ENCODE peak calls at places on chromosomes 5 and 9, in five cellular contexts. L is HepG2, Z is stomach, W is spleen, B is HCT116. K is an unnamed sample.

GRCh38 chr5:155052532-155052931 is 39.0 kb downstream of the KIF4B start:
- DNase-seq in B (no peak), Z (no peak), W (no peak), L (no peak), K (no peak)

GRCh38 chr9:85942913-85943729 is 2.2 kb downstream of the NAA35 start:
- DNase-seq in Z (no peak), B (no peak), L (no peak), W (no peak), K (peak; percentile 29)

GRCh38 chr9:96604005-96604320 is 15.7 kb downstream of the CDC14B start:
- DNase-seq in B (no peak), L (no peak), Z (no peak), W (no peak), K (peak; percentile 88)

GRCh38 chr9:136587145-136587943 is 41.5 kb upstream of the NOTCH1 start:
- DNase-seq in L (no peak), W (peak; percentile 87), Z (peak; percentile 31), B (no peak), K (no peak)

GRCh38 chr9:131404581-131404980 is 10.7 kb downstream of the PRRC2B start:
- DNase-seq in Z (no peak), B (no peak), W (no peak), L (no peak), K (no peak)

GRCh38 chr5:148961261-148962199 is 101.3 kb downstream of the SH3TC2 start:
- DNase-seq in Z (no peak), B (no peak), W (no peak), L (no peak), K (no peak)

GRCh38 chr9:130461218-130461630 is 16.5 kb downstream of the ASS1 start:
- DNase-seq in B (no peak), L (peak; percentile 28), Z (peak; percentile 73), W (peak; percentile 89), K (peak; percentile 28)

GRCh38 chr9:128916204-128916603 is 4.6 kb upstream of the PHYHD1 start:
- DNase-seq in B (no peak), W (no peak), Z (no peak), L (no peak), K (peak; percentile 42)

GRCh38 chr9:38689678-38690077 is 30.3 kb downstream of the FAM240B start:
- DNase-seq in W (no peak), L (no peak), Z (no peak), B (no peak), K (no peak)

GRCh38 chr5:10808347-10809212 is 47.5 kb upstream of the DAP start:
- DNase-seq in W (no peak), B (no peak), L (no peak), Z (no peak), K (no peak)

GRCh38 chr5:171562822-171563221 is 143.4 kb downstream of the FGF18 start:
- DNase-seq in Z (no peak), L (no peak), B (no peak), W (no peak), K (no peak)

GRCh38 chr9:108443741-108444140 is 412.0 kb downstream of the ACTL7B start:
- DNase-seq in L (peak; percentile 35), B (no peak), Z (no peak), W (no peak), K (no peak)

GRCh38 chr9:27602954-27603353 is 29.7 kb upstream of the C9orf72 start:
- DNase-seq in Z (no peak), W (no peak), B (no peak), L (no peak), K (no peak)

GRCh38 chr5:128038641-128039040 is 44.9 kb upstream of the SLC12A2 start:
- DNase-seq in B (peak; percentile 77), L (peak; percentile 31), W (no peak), Z (no peak), K (no peak)

GRCh38 chr9:92407818-92408217 is 3.4 kb upstream of the OGN start:
- DNase-seq in B (no peak), W (no peak), Z (no peak), L (no peak), K (no peak)

GRCh38 chr5:178673801-178674200 is 47.0 kb upstream of the CLK4 start:
- DNase-seq in L (no peak), Z (no peak), B (no peak), W (no peak), K (no peak)

GRCh38 chr5:128775537-128775936 is 189.8 kb upstream of the SLC27A6 start:
- DNase-seq in L (no peak), B (no peak), W (no peak), Z (no peak), K (no peak)

GRCh38 chr5:120604898-120605297 is 140.8 kb downstream of the PRR16 start:
- DNase-seq in L (no peak), B (peak; percentile 31), W (no peak), Z (no peak), K (no peak)

GRCh38 chr9:135671591-135672041 is 8.5 kb downstream of the LCN9 start:
- DNase-seq in Z (no peak), W (peak; percentile 45), B (no peak), L (no peak), K (no peak)

GRCh38 chr5:54835642-54836041 is 149.8 kb downstream of the ESM1 start:
- DNase-seq in L (no peak), B (no peak), W (no peak), Z (no peak), K (no peak)

GRCh38 chr5:73918791-73919221 is 292.8 kb downstream of the ARHGEF28 start:
- DNase-seq in L (no peak), B (no peak), W (no peak), Z (no peak), K (no peak)

GRCh38 chr9:110655723-110656641 is 12.6 kb upstream of the MUSK start:
- DNase-seq in Z (no peak), L (no peak), W (no peak), B (no peak), K (no peak)

GRCh38 chr5:15604986-15605385 is 105.0 kb downstream of the FBXL7 start:
- DNase-seq in B (no peak), W (no peak), L (no peak), Z (no peak), K (no peak)

GRCh38 chr5:128015978-128016377 is 67.6 kb upstream of the SLC12A2 start:
- DNase-seq in B (no peak), Z (no peak), W (no peak), L (no peak), K (no peak)

GRCh38 chr9:93683331-93684134 is 107.1 kb downstream of the PHF2 start:
- DNase-seq in Z (peak; percentile 18), L (no peak), B (no peak), W (peak; percentile 56), K (peak; percentile 2)

GRCh38 chr5:107812570-107813141 is 141.9 kb upstream of the EFNA5 start:
- DNase-seq in B (no peak), Z (no peak), W (no peak), L (no peak), K (no peak)

GRCh38 chr5:165757756-165758155 is 2252.3 kb downstream of the MAT2B start:
- DNase-seq in Z (no peak), L (no peak), W (no peak), B (no peak), K (peak; percentile 13)

GRCh38 chr9:125121156-125121555 is 22.2 kb downstream of the SCAI start:
- DNase-seq in Z (no peak), W (no peak), L (peak; percentile 34), B (no peak), K (no peak)

GRCh38 chr5:38110130-38110529 is 148.2 kb upstream of the EGFLAM start:
- DNase-seq in L (no peak), W (no peak), Z (no peak), B (no peak), K (no peak)

GRCh38 chr9:135394131-135394530 is 85.5 kb upstream of the PPP1R26 start:
- DNase-seq in W (no peak), Z (no peak), B (no peak), L (no peak), K (no peak)

GRCh38 chr9:33161011-33161588 is 6.0 kb downstream of the B4GALT1 start:
- DNase-seq in Z (peak; percentile 62), W (peak; percentile 83), L (no peak), B (peak; percentile 88), K (peak; percentile 67)

GRCh38 chr5:119398713-119399492 is 43.1 kb downstream of the TNFAIP8 start:
- DNase-seq in W (no peak), L (peak; percentile 9), B (no peak), Z (peak; percentile 68), K (no peak)

GRCh38 chr5:40507095-40507494 is 172.6 kb upstream of the PTGER4 start:
- DNase-seq in L (no peak), B (no peak), Z (no peak), W (no peak), K (no peak)
- TF ChIP-seq CTCF in L (no peak), B (no peak), Z (no peak), W (no peak), K (no peak)

DNA sequence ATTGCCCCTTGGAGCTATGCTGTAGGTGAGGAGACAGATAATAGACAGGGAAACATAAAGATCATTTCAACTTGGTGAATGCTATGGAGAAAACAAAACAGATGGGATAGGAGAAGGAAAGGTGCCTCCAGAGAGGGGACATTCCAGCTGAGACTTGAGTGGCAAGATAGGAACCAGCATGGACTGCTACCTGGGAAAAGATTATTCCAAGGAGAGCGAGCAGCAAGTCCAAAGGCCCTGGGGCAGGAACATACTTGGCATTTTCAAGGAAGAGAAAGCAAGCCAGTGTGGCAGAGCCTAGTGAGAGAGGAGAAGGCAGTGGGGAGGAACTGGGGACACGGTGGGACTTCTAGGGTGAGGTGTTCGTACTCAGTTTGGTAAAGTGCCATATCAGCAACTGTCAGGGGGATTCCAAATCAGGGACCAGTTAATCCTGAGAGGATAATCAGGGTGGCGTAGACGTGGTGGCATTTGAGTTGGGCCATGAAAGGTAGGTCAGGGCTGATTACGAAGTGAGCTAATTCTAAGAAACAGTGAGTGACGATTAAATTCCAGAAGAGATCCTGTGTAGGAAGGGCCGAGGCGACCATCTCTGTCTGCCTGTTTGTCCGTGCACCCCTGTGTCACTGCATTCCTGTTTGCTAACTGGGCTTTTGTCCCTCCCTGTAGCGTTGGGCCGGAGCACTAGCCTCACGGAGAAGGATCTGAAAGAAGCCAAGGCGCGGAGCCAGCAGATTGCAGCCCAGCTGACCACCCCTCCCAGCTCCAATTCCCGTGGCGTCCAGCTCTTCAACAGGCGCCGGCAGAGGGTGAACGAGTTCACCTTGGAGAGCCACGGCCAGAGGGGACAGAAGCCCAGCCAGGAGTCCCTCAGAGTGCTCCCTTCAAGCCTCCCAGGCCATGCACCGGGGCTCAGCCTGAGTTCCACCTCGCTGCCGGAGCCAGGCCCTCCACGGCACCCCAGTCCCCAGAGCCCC is 7.1 kb downstream of the SYNPO start:
- DNase-seq in W (no peak), B (no peak), Z (peak; percentile 85), L (no peak), K (no peak)
- TF ChIP-seq POLR2AphosphoS5 in W (peak; percentile 31), B (no peak), Z (peak; percentile 25), L (no peak), K (no peak)

GRCh38 chr9:75140261-75140660 is 51.9 kb downstream of the OSTF1 start:
- DNase-seq in Z (no peak), W (no peak), B (no peak), L (no peak), K (no peak)
- H3K4me1 ChIP-seq in Z (no peaks in the 10 kb centered on the region), W (peaks cover 34% of the 10 kb centered on the region), B (no peaks in the 10 kb centered on the region), L (no peaks in the 10 kb centered on the region), K (no peaks in the 10 kb centered on the region)

GRCh38 chr9:98736216-98736615 is 27.5 kb upstream of the GABBR2 start:
- DNase-seq in L (no peak), Z (no peak), B (no peak), W (no peak), K (no peak)

GRCh38 chr9:98742325-98743280 is 33.9 kb upstream of the GABBR2 start:
- DNase-seq in Z (no peak), L (no peak), B (no peak), W (no peak), K (no peak)

GRCh38 chr9:98743329-98743728 is 34.6 kb upstream of the GABBR2 start:
- DNase-seq in L (no peak), W (no peak), B (no peak), Z (no peak), K (no peak)

GRCh38 chr9:98740226-98740881 is 31.6 kb upstream of the GABBR2 start:
- DNase-seq in Z (no peak), W (peak; percentile 47), L (no peak), B (no peak), K (no peak)

GRCh38 chr9:98738741-98739140 is 30.0 kb upstream of the GABBR2 start:
- DNase-seq in B (no peak), W (no peak), Z (no peak), L (no peak), K (no peak)
- TF ChIP-seq CTCF in B (no peak), W (no peak), Z (no peak), L (no peak), K (no peak)

K was measured in prostate gland.